ENCODE peak calls at places on chromosomes 12 and 14, in nine cellular contexts. B is body of pancreas, F is A549, L is tibial nerve, G is GM12878, W is IMR-90, K is breast epithelium, M is adrenal gland, T is ovary. E is an unnamed sample. For H3K4me1, the result is how much of the 10 kb centered on the place peaks cover.

GRCh38 chr12:100675432-100675831 is 101.9 kb downstream of the GAS2L3 start:
- DNase-seq in B (peak), F (no peak), L (peak), G (no peak), W (peak), K (no peak), M (peak), T (no peak), E (no peak)

GRCh38 chr14:92726135-92726932 is 22.1 kb downstream of the LGMN start:
- DNase-seq in B (peak), F (peak), L (no peak), G (no peak), W (peak), K (peak), M (peak), T (no peak), E (no peak)

GRCh38 chr12:130977759-130978127 is 24.0 kb downstream of the ADGRD1 start:
- DNase-seq in B (no peak), F (no peak), L (no peak), G (no peak), W (no peak), K (no peak), M (no peak), T (no peak), E (no peak)

GRCh38 chr12:91885851-91886250 is 259.8 kb downstream of the BTG1 start:
- DNase-seq in B (no peak), F (no peak), L (no peak), G (no peak), W (no peak), K (no peak), M (no peak), T (no peak), E (no peak)

GRCh38 chr14:49982082-49982481 is 89.2 kb downstream of the ARF6 start:
- DNase-seq in B (no peak), F (no peak), L (no peak), G (no peak), W (peak), K (no peak), M (no peak), T (no peak), E (no peak)

GRCh38 chr12:2582631-2583616 is 211.8 kb upstream of the FKBP4 start:
- DNase-seq in B (peak), F (peak), L (peak), G (no peak), W (peak), K (no peak), M (peak), T (peak), E (no peak)

GRCh38 chr14:73774671-73775070 is 60.5 kb upstream of the PNMA1 start:
- DNase-seq in B (no peak), F (no peak), L (no peak), G (no peak), W (no peak), K (no peak), M (no peak), T (no peak), E (no peak)

GRCh38 chr12:47377414-47378221 is 297.9 kb upstream of the AMIGO2 start:
- DNase-seq in B (peak), F (peak), L (peak), G (no peak), W (peak), K (peak), M (peak), T (peak), E (peak)

GRCh38 chr12:41418586-41418985 is 230.5 kb downstream of the PDZRN4 start:
- DNase-seq in B (no peak), F (no peak), L (no peak), G (no peak), W (no peak), K (no peak), M (no peak), T (no peak), E (no peak)

GRCh38 chr12:65741662-65742480 is 82.4 kb upstream of the HMGA2 start:
- DNase-seq in B (peak), F (peak), L (no peak), G (no peak), W (peak), K (no peak), M (no peak), T (peak), E (no peak)

GRCh38 chr14:49920260-49920659 is 27.4 kb downstream of the ARF6 start:
- DNase-seq in B (no peak), F (no peak), L (no peak), G (no peak), W (no peak), K (no peak), M (no peak), T (no peak), E (no peak)

GRCh38 chr12:75488553-75488952 is 8.0 kb downstream of the GLIPR1 start:
- DNase-seq in B (peak), F (peak), L (no peak), G (no peak), W (peak), K (no peak), M (no peak), T (no peak), E (no peak)

GRCh38 chr14:103188691-103189480 is 65.6 kb downstream of the TNFAIP2 start:
- DNase-seq in B (peak), F (no peak), L (no peak), G (no peak), W (no peak), K (no peak), M (peak), T (peak), E (no peak)

GRCh38 chr12:113678222-113678621 is 206.6 kb upstream of the LHX5 start:
- DNase-seq in B (no peak), F (peak), L (no peak), G (no peak), W (no peak), K (no peak), M (no peak), T (no peak), E (no peak)

GRCh38 chr12:20463920-20464524 is 95.7 kb downstream of the PDE3A start:
- DNase-seq in B (no peak), F (peak), L (no peak), G (no peak), W (peak), K (no peak), M (no peak), T (no peak), E (no peak)

GRCh38 chr14:79057333-79057732 is 887.2 kb downstream of the NRXN3 start:
- DNase-seq in B (no peak), F (no peak), L (no peak), G (no peak), W (peak), K (no peak), M (no peak), T (no peak), E (no peak)

GRCh38 chr14:99551034-99551922 is 52.7 kb downstream of the CCDC85C start:
- DNase-seq in B (no peak), F (no peak), L (no peak), G (no peak), W (no peak), K (no peak), M (no peak), T (no peak), E (no peak)

GRCh38 chr12:46983959-46984833 is 95.2 kb upstream of the PCED1B start:
- DNase-seq in B (peak), F (peak), L (peak), G (peak), W (peak), K (no peak), M (peak), T (no peak), E (no peak)

GRCh38 chr12:110649341-110649847 is 35.5 kb downstream of the TCTN1 start:
- DNase-seq in B (no peak), F (no peak), L (no peak), G (no peak), W (no peak), K (no peak), M (no peak), T (no peak), E (no peak)

GRCh38 chr12:62848418-62848817 is 86.5 kb downstream of the PPM1H start:
- DNase-seq in B (no peak), F (peak), L (no peak), G (peak), W (peak), K (no peak), M (no peak), T (no peak), E (no peak)

DNA sequence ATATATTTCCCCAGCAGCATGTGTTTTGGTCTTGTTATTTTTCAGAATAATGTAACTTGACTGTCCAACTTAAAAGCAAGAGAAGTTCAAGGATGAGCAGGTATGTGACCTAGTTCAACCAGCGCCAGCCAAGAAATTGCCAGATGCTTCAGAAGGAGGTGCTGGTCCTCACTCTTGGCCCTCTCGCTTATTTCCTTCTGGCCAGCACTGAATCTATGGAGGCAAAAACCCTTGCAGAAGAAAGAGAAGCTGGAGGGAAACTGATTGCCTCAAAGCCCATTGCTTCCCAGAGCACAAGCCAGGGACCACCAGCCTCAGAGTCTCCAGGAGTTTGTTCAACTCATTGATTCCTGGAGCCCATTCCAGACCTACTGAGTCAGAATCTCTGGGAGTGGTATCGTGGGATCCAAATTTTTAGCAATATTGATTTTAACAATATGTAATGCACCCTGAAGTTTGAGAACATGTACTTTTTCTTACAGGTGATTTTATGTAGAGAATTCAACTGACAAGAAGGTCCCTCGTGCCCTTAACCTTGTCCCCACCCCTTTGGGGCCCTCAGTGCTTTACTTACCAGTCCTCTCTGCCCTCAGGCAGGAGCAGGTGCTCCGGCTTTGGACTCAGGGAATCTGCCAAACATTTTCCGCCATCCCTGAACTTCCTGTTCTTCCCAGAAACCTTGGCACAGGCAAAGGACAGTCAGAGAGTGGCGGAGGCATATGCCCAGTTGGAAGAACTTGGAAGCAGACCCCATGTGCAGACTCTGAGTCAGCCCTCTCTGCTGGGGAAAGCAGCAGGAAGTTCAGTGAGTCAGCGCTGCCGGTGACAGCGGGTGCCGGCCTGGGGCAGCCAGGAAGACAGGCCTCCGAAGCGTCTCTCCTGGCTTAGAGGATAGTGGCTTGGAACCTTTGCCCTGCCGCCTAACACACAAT is 10.3 kb downstream of the BEST3 start:
- DNase-seq in B (peak), F (peak), L (peak), G (no peak), W (peak), K (peak), M (peak), T (peak), E (no peak)
- TF ChIP-seq POLR2A in B (no peak), F (no peak), L (no peak), G (no peak), W (no peak), K (no peak), M (no peak), T (no peak), E (no peak)

GRCh38 chr14:77105118-77105517 is 7.1 kb downstream of the CIPC start:
- DNase-seq in B (no peak), F (no peak), L (no peak), G (no peak), W (no peak), K (no peak), M (no peak), T (no peak), E (no peak)

GRCh38 chr14:77108753-77109152 is 10.7 kb downstream of the CIPC start:
- DNase-seq in B (no peak), F (no peak), L (no peak), G (no peak), W (no peak), K (no peak), M (no peak), T (no peak), E (no peak)

GRCh38 chr14:77105554-77105953 is 7.5 kb downstream of the CIPC start:
- DNase-seq in B (no peak), F (no peak), L (no peak), G (no peak), W (no peak), K (no peak), M (no peak), T (no peak), E (no peak)

GRCh38 chr14:77106666-77107065 is 8.6 kb downstream of the CIPC start:
- DNase-seq in B (no peak), F (no peak), L (no peak), G (no peak), W (no peak), K (no peak), M (no peak), T (no peak), E (no peak)

DNA sequence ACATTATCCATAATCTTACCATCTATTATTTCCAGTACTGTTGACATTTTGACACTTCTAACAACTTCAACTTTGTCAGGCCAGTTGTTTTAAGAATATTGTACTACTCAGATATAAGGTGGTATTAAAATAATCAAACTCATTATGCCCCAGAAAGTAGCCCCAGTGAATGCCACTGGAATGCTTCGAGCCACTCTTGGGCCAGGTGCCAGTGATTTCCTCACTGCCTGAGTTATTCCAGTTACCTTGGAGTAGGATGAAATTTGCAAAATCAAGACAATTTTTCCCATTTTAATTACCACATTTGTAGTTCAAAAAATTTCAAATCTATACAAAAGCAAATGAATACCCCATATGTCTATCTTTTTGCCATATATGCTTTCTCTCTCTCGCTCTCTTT is 9.2 kb downstream of the CIPC start:
- DNase-seq in B (no peak), F (no peak), L (peak), G (no peak), W (no peak), K (peak), M (no peak), T (no peak), E (no peak)
- H3K4me1 ChIP-seq in B (under half), F (under half), L (under half), G (under half), W (under half), K (under half), M (under half), T (under half), E (half or more)

DNA sequence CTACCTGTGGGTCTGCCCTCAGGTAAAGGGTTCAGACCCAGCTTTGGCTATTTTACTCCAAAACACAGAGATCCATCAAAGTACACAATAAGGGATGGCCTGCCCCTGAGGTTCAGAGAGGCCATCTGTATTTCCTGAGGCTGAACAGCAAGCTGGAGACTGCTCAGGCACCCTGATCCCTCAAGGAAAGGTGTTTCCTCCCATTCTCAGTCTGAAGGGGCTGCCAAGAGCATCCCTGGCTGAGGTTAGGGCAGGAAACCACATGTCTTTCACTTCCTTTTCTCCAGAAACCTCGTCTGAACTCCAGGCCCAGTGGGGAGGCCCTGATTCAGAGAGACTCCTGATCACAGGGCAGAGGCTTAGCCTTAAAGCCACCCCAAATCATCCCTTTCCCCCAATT is 1.5 kb downstream of the RILPL1 start:
- DNase-seq in B (peak), F (no peak), L (no peak), G (peak), W (peak), K (no peak), M (no peak), T (no peak), E (no peak)
- H3K27ac ChIP-seq in B (no peak), F (peak), L (peak), G (no peak), W (peak), K (peak), M (no peak), T (peak), E (no peak)

GRCh38 chr12:122096014-122096413 is 17.5 kb downstream of the MLXIP start:
- DNase-seq in B (peak), F (no peak), L (no peak), G (no peak), W (no peak), K (no peak), M (no peak), T (no peak), E (no peak)

GRCh38 chr12:122096591-122097149 is 18.1 kb downstream of the MLXIP start:
- DNase-seq in B (peak), F (no peak), L (no peak), G (no peak), W (peak), K (no peak), M (no peak), T (no peak), E (no peak)

GRCh38 chr12:122094261-122094734 is 15.7 kb downstream of the MLXIP start:
- DNase-seq in B (peak), F (no peak), L (no peak), G (no peak), W (no peak), K (no peak), M (no peak), T (no peak), E (no peak)

GRCh38 chr12:122093098-122093883 is 14.7 kb downstream of the MLXIP start:
- DNase-seq in B (no peak), F (no peak), L (no peak), G (no peak), W (no peak), K (no peak), M (no peak), T (no peak), E (no peak)

DNA sequence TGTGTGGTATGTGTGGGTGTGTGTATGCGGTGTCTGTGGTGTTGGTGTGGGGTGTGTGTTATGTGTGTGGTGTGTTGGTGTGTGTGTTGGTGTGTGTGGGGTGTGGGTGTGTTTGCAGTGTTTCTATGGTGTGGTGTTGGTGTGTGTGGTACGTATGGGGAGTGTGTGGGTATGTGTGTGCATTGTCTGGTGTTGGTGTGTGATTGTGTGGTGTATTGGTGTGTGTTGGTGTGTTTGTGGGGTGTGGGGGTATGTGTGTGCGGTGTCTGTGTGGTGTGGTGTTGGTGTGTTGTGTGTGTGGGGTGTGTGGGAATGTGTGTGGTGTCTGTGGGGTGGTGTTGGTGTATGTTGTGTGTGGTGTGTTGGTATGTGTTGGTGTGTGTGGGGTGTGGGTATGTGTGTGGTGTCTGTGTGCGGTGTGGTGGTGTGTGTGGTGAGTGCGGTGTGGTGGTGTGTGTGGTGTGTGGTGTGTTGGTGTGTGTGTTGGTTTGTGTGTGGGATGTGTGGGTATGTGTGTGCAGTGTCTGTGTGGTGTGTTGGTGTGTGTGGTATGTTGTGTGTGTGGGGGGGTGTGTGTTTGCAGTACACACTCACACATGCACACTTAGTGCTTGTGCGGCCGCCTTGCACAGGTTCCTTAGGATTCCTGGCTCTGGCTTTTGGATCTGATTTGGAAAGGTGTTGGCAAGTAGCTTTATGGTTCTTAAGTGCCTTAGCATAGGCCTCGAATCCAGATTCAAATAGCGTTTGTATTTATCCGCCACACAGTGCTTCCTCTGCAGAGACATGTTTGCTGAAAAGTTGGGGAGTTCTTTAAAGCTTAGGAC is 16.4 kb downstream of the MLXIP start:
- DNase-seq in B (peak), F (no peak), L (no peak), G (no peak), W (peak), K (no peak), M (no peak), T (no peak), E (no peak)
- TF ChIP-seq POLR2A in B (no peak), F (no peak), L (no peak), G (no peak), W (no peak), K (no peak), M (no peak), T (no peak), E (no peak)

GRCh38 chr12:117524806-117525205 is 163.4 kb upstream of the NOS1 start:
- DNase-seq in B (no peak), F (no peak), L (no peak), G (no peak), W (no peak), K (no peak), M (no peak), T (no peak), E (no peak)

GRCh38 chr12:117525766-117526165 is 164.3 kb upstream of the NOS1 start:
- DNase-seq in B (no peak), F (no peak), L (no peak), G (no peak), W (no peak), K (no peak), M (no peak), T (no peak), E (no peak)

GRCh38 chr12:117518594-117519270 is 157.3 kb upstream of the NOS1 start:
- DNase-seq in B (peak), F (no peak), L (peak), G (no peak), W (no peak), K (peak), M (no peak), T (no peak), E (no peak)

GRCh38 chr12:117521327-117521726 is 159.9 kb upstream of the NOS1 start:
- DNase-seq in B (no peak), F (no peak), L (no peak), G (no peak), W (no peak), K (no peak), M (no peak), T (no peak), E (no peak)

DNA sequence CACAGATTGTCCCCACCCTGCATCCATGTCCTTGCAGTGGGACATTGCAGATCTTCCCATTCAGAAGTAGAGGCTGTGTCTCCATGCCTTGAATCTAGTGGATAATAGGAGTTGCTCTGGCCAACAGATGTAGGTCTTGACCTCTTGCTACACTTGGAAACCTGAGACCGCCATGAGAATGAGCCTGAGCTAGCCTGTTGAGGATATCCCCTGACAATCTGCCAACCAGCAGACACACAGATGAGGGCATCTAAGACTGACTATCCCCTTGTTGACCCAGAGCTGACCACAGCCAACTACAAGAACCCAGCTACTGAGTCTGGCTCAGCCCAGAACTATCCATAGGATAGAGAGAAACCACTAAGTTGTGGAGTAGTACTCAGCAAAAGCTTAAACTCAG is 161.1 kb upstream of the NOS1 start:
- DNase-seq in B (no peak), F (no peak), L (no peak), G (no peak), W (no peak), K (no peak), M (no peak), T (no peak), E (no peak)
- H3K4me1 ChIP-seq in B (under half), F (under half), L (under half), G (under half), W (under half), K (under half), M (under half), T (under half), E (under half)

E was measured in esophagus squamous epithelium.